ENCODE peak calls at places on chromosomes 1 and 21, in nine cellular contexts. L, X, O, J, D, U, Z, W and E are unnamed samples.

GRCh38 chr1:42348498-42348897 is 13.5 kb upstream of the FOXJ3 start:
- DNase-seq in O (no peak), D (no peak), J (no peak), L (no peak), W (no peak), Z (no peak), X (no peak), U (no peak), E (no peak)

GRCh38 chr1:224340711-224341384 is 10.9 kb upstream of the NVL start:
- DNase-seq in W (peak), Z (no peak), O (peak), D (no peak), L (no peak), U (peak), J (no peak), X (peak), E (no peak)

GRCh38 chr21:18340387-18340942 is 63.1 kb downstream of the TMPRSS15 start:
- DNase-seq in D (no peak), J (no peak), U (no peak), O (no peak), W (no peak), X (no peak), L (no peak), Z (no peak), E (no peak)

GRCh38 chr1:100950776-100951175 is 54.9 kb downstream of the SLC30A7 start:
- DNase-seq in O (no peak), X (no peak), J (peak), U (no peak), Z (no peak), L (no peak), D (no peak), W (peak), E (no peak)

GRCh38 chr1:212045981-212046380 is 10.4 kb downstream of the DTL start:
- DNase-seq in J (no peak), L (no peak), U (no peak), X (no peak), Z (no peak), W (no peak), O (no peak), D (no peak), E (no peak)

GRCh38 chr1:29669912-29670311 is 433.6 kb downstream of the PTPRU start:
- DNase-seq in O (no peak), W (peak), X (no peak), D (no peak), J (no peak), L (no peak), Z (no peak), U (no peak), E (no peak)

GRCh38 chr1:21645550-21645949 is 23.6 kb downstream of the RAP1GAP start:
- DNase-seq in X (no peak), D (no peak), Z (no peak), U (no peak), J (no peak), W (no peak), O (no peak), L (peak), E (no peak)

GRCh38 chr1:231177226-231177625 is 15.4 kb downstream of the TRIM67 start:
- DNase-seq in U (no peak), X (no peak), J (no peak), L (no peak), W (no peak), O (no peak), Z (no peak), D (no peak), E (no peak)

GRCh38 chr1:228174482-228175315 is 9.1 kb downstream of the IBA57 start:
- DNase-seq in L (no peak), X (no peak), U (no peak), Z (no peak), W (peak), J (no peak), D (no peak), O (peak), E (no peak)

GRCh38 chr1:7770620-7770938 is 517 bp upstream of the VAMP3 start:
- DNase-seq in U (no peak), J (no peak), D (no peak), L (no peak), X (no peak), Z (no peak), W (no peak), O (no peak), E (no peak)

GRCh38 chr1:18991585-18991984 is 35.1 kb upstream of the IFFO2 start:
- DNase-seq in L (no peak), D (no peak), J (no peak), W (no peak), O (peak), X (no peak), Z (no peak), U (no peak), E (no peak)

GRCh38 chr1:6795661-6796060 is 10.4 kb downstream of the CAMTA1 start:
- DNase-seq in Z (peak), X (no peak), U (no peak), J (no peak), W (no peak), O (no peak), L (no peak), D (no peak), E (no peak)

GRCh38 chr1:206558794-206559660 is 51.7 kb downstream of the RASSF5 start:
- DNase-seq in X (no peak), O (no peak), D (no peak), Z (no peak), J (no peak), U (no peak), L (no peak), W (no peak), E (no peak)

GRCh38 chr21:25280061-25280460 is 327.2 kb downstream of the MRPL39 start:
- DNase-seq in O (no peak), D (no peak), W (no peak), J (no peak), Z (no peak), U (no peak), X (no peak), L (no peak), E (no peak)

GRCh38 chr1:200342511-200343400 is 67.1 kb downstream of the ZNF281 start:
- DNase-seq in L (no peak), W (no peak), U (no peak), J (peak), D (no peak), Z (no peak), O (no peak), X (no peak), E (no peak)